ENCODE peak calls at places on chromosome 13, in nine cellular contexts. U is bronchial epithelial cell, I is thoracic aorta, O is uterus, W is Panc1, K is SK-N-SH, A is WERI-Rb-1, P is fibroblast of the aortic adventitia, D is dorsolateral prefrontal cortex. G is an unnamed sample.

GRCh38 chr13:83878691-83879410 is 3.4 kb downstream of the SLITRK1 start:
- DNase-seq in U (no peak), I (no peak), O (no peak), W (no peak), K (no peak), A (peak; percentile 33), P (no peak), D (peak; percentile 28), G (no peak)

GRCh38 chr13:50214514-50214913 is 199.3 kb downstream of the KCNRG start:
- DNase-seq in U (no peak), I (no peak), O (no peak), W (no peak), K (no peak), A (no peak), P (no peak), D (no peak), G (no peak)

GRCh38 chr13:65843314-65843731 is 1386.8 kb downstream of the PCDH9 start:
- DNase-seq in U (no peak), I (no peak), O (no peak), W (no peak), K (no peak), A (no peak), P (no peak), D (no peak), G (no peak)

GRCh38 chr13:49791214-49791752 is 1.2 kb downstream of the KPNA3 start:
- DNase-seq in U (peak; percentile 39), I (no peak), O (no peak), W (no peak), K (peak; percentile 26), A (peak; percentile 23), P (peak; percentile 32), D (no peak), G (peak; percentile 51)

GRCh38 chr13:34412295-34412694 is 529.8 kb upstream of the NBEA start:
- DNase-seq in U (no peak), I (no peak), O (no peak), W (no peak), K (no peak), A (no peak), P (peak; percentile 36), D (no peak), G (no peak)

GRCh38 chr13:44573790-44574465 is 2.2 kb downstream of the TSC22D1 start:
- DNase-seq in U (peak; percentile 46), I (no peak), O (no peak), W (no peak), K (peak; percentile 27), A (no peak), P (peak; percentile 66), D (no peak), G (peak; percentile 83)

GRCh38 chr13:62525652-62526051 is 1110.0 kb upstream of the PCDH20 start:
- DNase-seq in U (no peak), I (no peak), O (no peak), W (no peak), K (no peak), A (no peak), P (no peak), D (no peak), G (no peak)

GRCh38 chr13:91347996-91348905 is 764 bp downstream of the MIR17HG start:
- DNase-seq in U (no peak), I (no peak), O (peak; percentile 43), W (no peak), K (no peak), A (peak; percentile 60), P (peak; percentile 37), D (peak; percentile 20), G (no peak)

GRCh38 chr13:51585696-51586095 is 1.4 kb downstream of the WDFY2 start:
- DNase-seq in U (peak; percentile 91), I (no peak), O (no peak), W (no peak), K (no peak), A (no peak), P (peak; percentile 45), D (no peak), G (peak; percentile 62)

GRCh38 chr13:112252744-112253590 is 123.2 kb upstream of the SPACA7 start:
- DNase-seq in U (no peak), I (no peak), O (no peak), W (no peak), K (no peak), A (peak; percentile 5), P (no peak), D (no peak), G (no peak)

GRCh38 chr13:53490732-53491131 is 462.1 kb downstream of the OLFM4 start:
- DNase-seq in U (no peak), I (no peak), O (no peak), W (no peak), K (no peak), A (peak; percentile 7), P (no peak), D (no peak), G (no peak)

GRCh38 chr13:30151398-30151797 is 156.0 kb downstream of the KATNAL1 start:
- DNase-seq in U (no peak), I (no peak), O (no peak), W (no peak), K (no peak), A (peak; percentile 39), P (no peak), D (no peak), G (no peak)

GRCh38 chr13:40626566-40626965 is 39.9 kb downstream of the FOXO1 start:
- DNase-seq in U (no peak), I (no peak), O (no peak), W (no peak), K (no peak), A (no peak), P (no peak), D (no peak), G (no peak)

GRCh38 chr13:27621366-27622101 is at the start of gene POLR1D:
- DNase-seq in U (peak; percentile 90), I (peak; percentile 33), O (peak; percentile 74), W (no peak), K (peak; percentile 91), A (peak; percentile 93), P (peak; percentile 53), D (peak; percentile 54), G (peak; percentile 67)

GRCh38 chr13:27620377-27621115 is at the start of gene LNX2:
- DNase-seq in U (peak; percentile 83), I (peak; percentile 94), O (peak; percentile 98), W (no peak), K (peak; percentile 98), A (peak; percentile 100), P (peak; percentile 94), D (peak; percentile 96), G (peak; percentile 98)

GRCh38 chr13:27621116-27621365 is 651 bp upstream of the POLR1D start:
- DNase-seq in U (no peak), I (no peak), O (no peak), W (no peak), K (no peak), A (no peak), P (peak; percentile 41), D (no peak), G (peak; percentile 63)

GRCh38 chr13:27622881-27623280 is 1.2 kb downstream of the POLR1D start:
- DNase-seq in U (no peak), I (no peak), O (no peak), W (no peak), K (no peak), A (no peak), P (no peak), D (no peak), G (no peak)

DNA sequence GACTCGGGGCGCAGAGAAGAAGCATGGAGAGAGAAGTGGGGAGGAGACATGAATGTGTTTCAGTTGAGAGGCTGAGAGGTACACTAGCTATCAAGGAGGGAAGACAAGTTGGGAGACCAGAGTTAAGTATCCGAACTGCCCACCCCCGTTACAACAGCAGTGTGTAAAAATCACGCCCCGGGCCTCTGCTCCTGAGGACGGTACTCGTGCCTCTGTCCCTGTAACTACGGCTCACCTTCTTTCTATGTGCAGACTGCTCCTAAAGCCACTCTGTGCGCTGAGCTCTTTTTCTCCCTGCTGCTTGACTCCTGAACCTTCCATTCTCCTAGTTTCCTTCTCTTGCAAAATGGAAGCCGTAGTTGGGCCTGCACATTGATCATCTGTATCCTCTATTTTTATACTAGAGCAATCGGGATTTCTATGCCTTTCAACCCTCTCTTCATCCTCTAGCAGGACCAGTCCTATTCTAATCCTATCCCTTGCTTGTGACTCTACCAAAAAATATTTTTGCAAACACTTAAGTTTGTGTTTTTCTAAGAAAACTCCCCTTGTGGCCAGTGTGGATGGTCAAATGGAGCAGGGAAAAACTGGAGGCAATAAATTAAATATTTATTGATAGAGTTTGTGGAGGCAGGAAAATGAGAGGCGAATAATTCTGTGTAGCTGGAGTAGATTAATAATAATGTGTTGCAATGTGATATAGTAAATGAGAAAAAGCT is 569 bp downstream of the POLR1D start:
- DNase-seq in U (no peak), I (no peak), O (no peak), W (no peak), K (peak; percentile 11), A (no peak), P (peak; percentile 27), D (no peak), G (peak; percentile 27)
- TF ChIP-seq CTCF in U (no peak), I (no peak), O (no peak), W (no peak), K (peak; percentile 66), A (no peak), P (peak; percentile 48), D (no peak), G (peak; percentile 46)

DNA sequence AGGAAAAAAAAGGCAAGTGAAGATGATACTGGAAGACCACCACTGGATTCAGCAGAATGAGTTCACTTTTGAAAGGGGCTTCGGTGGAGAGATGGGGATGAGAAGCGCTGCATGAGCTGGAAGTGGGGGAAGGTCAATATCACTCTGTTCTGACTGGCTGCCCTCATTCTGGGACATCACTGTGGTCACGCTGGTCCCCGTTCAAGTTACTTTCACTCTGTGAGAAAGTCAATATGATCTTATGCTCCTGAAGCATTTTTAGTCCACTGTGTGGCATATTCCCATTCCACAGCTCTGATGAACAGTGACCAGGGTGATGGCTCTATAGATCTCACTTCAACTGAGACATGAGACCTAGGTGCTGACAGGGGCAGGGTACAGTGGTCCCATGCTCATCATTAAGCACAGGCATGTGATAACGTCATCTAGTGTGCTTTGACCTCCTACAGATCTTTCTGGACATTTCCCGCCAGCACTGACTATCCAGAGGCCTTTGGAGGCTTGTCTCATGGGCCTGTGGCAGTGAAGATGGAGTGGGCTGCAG is 40.2 kb upstream of the GPR183 start:
- DNase-seq in U (no peak), I (no peak), O (no peak), W (no peak), K (no peak), A (no peak), P (no peak), D (no peak), G (no peak)
- H3K4me3 ChIP-seq in U (no peak overlapping the region), I (no peak overlapping the region), O (no peak overlapping the region), W (no peak overlapping the region), K (no peak overlapping the region), A (no peak overlapping the region), P (no peak overlapping the region), D (no peak overlapping the region), G (no peak overlapping the region)

GRCh38 chr13:41848435-41849255 is 112.3 kb downstream of the VWA8 start:
- DNase-seq in U (no peak), I (no peak), O (no peak), W (no peak), K (no peak), A (no peak), P (peak; percentile 86), D (no peak), G (peak; percentile 68)
- TF ChIP-seq CTCF in U (peak; percentile 26), I (no peak), O (no peak), W (peak; percentile 34), K (peak; percentile 22), A (peak; percentile 7), P (peak; percentile 30), D (no peak), G (peak; percentile 22)

DNA sequence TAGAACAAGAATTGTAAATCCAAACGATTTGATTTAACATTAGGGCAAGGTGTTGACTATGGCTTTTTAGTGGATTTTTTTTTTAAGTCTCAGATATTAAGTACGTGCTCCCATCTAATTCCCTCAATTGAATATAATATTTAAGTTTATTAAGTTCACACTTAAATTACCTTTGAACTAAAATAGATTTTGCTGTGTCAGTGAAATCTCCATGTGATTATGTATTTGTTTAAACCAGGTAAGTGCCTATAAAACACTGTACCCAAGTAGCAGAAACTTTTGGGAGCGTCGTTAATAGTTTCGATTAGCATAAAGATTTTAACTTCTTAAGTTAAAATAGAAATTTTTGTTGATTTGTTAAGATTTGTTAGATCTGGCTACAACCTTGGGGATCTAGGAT is 1.6 kb downstream of the CLN5 start:
- DNase-seq in U (no peak), I (no peak), O (no peak), W (no peak), K (no peak), A (no peak), P (no peak), D (no peak), G (no peak)
- H3K4me3 ChIP-seq in U (no peak overlapping the region), I (peak overlapping the region; percentile 87), O (peak overlapping the region; percentile 68), W (peak overlapping the region; percentile 72), K (no peak overlapping the region), A (no peak overlapping the region), P (peak overlapping the region; percentile 88), D (peak overlapping the region; percentile 92), G (no peak overlapping the region)